ENCODE peak calls at places on chromosomes 6 and 20, in seven cellular contexts. One of them, this sample, is unnamed.

GRCh38 chr6:91299544-91300491 is 712.9 kb upstream of the MAP3K7 start:
- DNase-seq in stimulated activated naive CD8-positive, alpha-beta T cell treated with anti-CD3 and anti-CD28 coated beads, Interleukin-15, amount 100 ng/mL, for 72 hours: no peak
- DNase-seq in fibroblast of villous mesenchyme: peak; percentile 21
- DNase-seq in GM12878: no peak
- DNase-seq in mesenchymal stem cell: peak; percentile 92
- DNase-seq in aorta: no peak
- DNase-seq in GM03348: no peak
- DNase-seq in this sample: peak; percentile 76

GRCh38 chr6:115071962-115072361 is 729.1 kb upstream of the HS3ST5 start:
- DNase-seq in stimulated activated naive CD8-positive, alpha-beta T cell treated with anti-CD3 and anti-CD28 coated beads, Interleukin-15, amount 100 ng/mL, for 72 hours: no peak
- DNase-seq in fibroblast of villous mesenchyme: no peak
- DNase-seq in GM12878: no peak
- DNase-seq in mesenchymal stem cell: no peak
- DNase-seq in aorta: no peak
- DNase-seq in GM03348: no peak
- DNase-seq in this sample: no peak

GRCh38 chr6:20569000-20569610 is 34.8 kb downstream of the CDKAL1 start:
- DNase-seq in stimulated activated naive CD8-positive, alpha-beta T cell treated with anti-CD3 and anti-CD28 coated beads, Interleukin-15, amount 100 ng/mL, for 72 hours: no peak
- DNase-seq in fibroblast of villous mesenchyme: no peak
- DNase-seq in GM12878: no peak
- DNase-seq in mesenchymal stem cell: no peak
- DNase-seq in aorta: no peak
- DNase-seq in GM03348: peak; percentile 11
- DNase-seq in this sample: no peak

GRCh38 chr20:48390981-48391380 is 436.8 kb downstream of the PREX1 start:
- DNase-seq in stimulated activated naive CD8-positive, alpha-beta T cell treated with anti-CD3 and anti-CD28 coated beads, Interleukin-15, amount 100 ng/mL, for 72 hours: no peak
- DNase-seq in fibroblast of villous mesenchyme: no peak
- DNase-seq in GM12878: no peak
- DNase-seq in mesenchymal stem cell: no peak
- DNase-seq in aorta: no peak
- DNase-seq in GM03348: no peak
- DNase-seq in this sample: no peak

GRCh38 chr20:32450484-32451061 is 92.4 kb downstream of the ASXL1 start:
- DNase-seq in stimulated activated naive CD8-positive, alpha-beta T cell treated with anti-CD3 and anti-CD28 coated beads, Interleukin-15, amount 100 ng/mL, for 72 hours: no peak
- DNase-seq in fibroblast of villous mesenchyme: no peak
- DNase-seq in GM12878: no peak
- DNase-seq in mesenchymal stem cell: no peak
- DNase-seq in aorta: peak; percentile 62
- DNase-seq in GM03348: no peak
- DNase-seq in this sample: no peak

GRCh38 chr6:145789443-145789842 is 25.2 kb downstream of the FBXO30 start:
- DNase-seq in stimulated activated naive CD8-positive, alpha-beta T cell treated with anti-CD3 and anti-CD28 coated beads, Interleukin-15, amount 100 ng/mL, for 72 hours: no peak
- DNase-seq in fibroblast of villous mesenchyme: peak; percentile 17
- DNase-seq in GM12878: no peak
- DNase-seq in mesenchymal stem cell: no peak
- DNase-seq in aorta: no peak
- DNase-seq in GM03348: peak; percentile 3
- DNase-seq in this sample: no peak

GRCh38 chr20:50436052-50436656 is 74.0 kb upstream of the PTPN1 start:
- DNase-seq in stimulated activated naive CD8-positive, alpha-beta T cell treated with anti-CD3 and anti-CD28 coated beads, Interleukin-15, amount 100 ng/mL, for 72 hours: no peak
- DNase-seq in fibroblast of villous mesenchyme: no peak
- DNase-seq in GM12878: no peak
- DNase-seq in mesenchymal stem cell: no peak
- DNase-seq in aorta: no peak
- DNase-seq in GM03348: no peak
- DNase-seq in this sample: no peak

GRCh38 chr6:15893556-15894253 is 230.9 kb upstream of the DTNBP1 start:
- DNase-seq in stimulated activated naive CD8-positive, alpha-beta T cell treated with anti-CD3 and anti-CD28 coated beads, Interleukin-15, amount 100 ng/mL, for 72 hours: no peak
- DNase-seq in fibroblast of villous mesenchyme: no peak
- DNase-seq in GM12878: no peak
- DNase-seq in mesenchymal stem cell: no peak
- DNase-seq in aorta: no peak
- DNase-seq in GM03348: no peak
- DNase-seq in this sample: no peak

GRCh38 chr6:71238351-71238750 is 50.3 kb upstream of the OGFRL1 start:
- DNase-seq in stimulated activated naive CD8-positive, alpha-beta T cell treated with anti-CD3 and anti-CD28 coated beads, Interleukin-15, amount 100 ng/mL, for 72 hours: no peak
- DNase-seq in fibroblast of villous mesenchyme: no peak
- DNase-seq in GM12878: no peak
- DNase-seq in mesenchymal stem cell: peak; percentile 35
- DNase-seq in aorta: no peak
- DNase-seq in GM03348: peak; percentile 10
- DNase-seq in this sample: no peak

GRCh38 chr6:3164388-3164787 is 7.0 kb upstream of the TUBB2A start:
- DNase-seq in stimulated activated naive CD8-positive, alpha-beta T cell treated with anti-CD3 and anti-CD28 coated beads, Interleukin-15, amount 100 ng/mL, for 72 hours: no peak
- DNase-seq in fibroblast of villous mesenchyme: no peak
- DNase-seq in GM12878: no peak
- DNase-seq in mesenchymal stem cell: no peak
- DNase-seq in aorta: no peak
- DNase-seq in GM03348: no peak
- DNase-seq in this sample: no peak

GRCh38 chr6:155317186-155317585 is 2.9 kb upstream of the TFB1M start:
- DNase-seq in stimulated activated naive CD8-positive, alpha-beta T cell treated with anti-CD3 and anti-CD28 coated beads, Interleukin-15, amount 100 ng/mL, for 72 hours: no peak
- DNase-seq in fibroblast of villous mesenchyme: peak; percentile 17
- DNase-seq in GM12878: no peak
- DNase-seq in mesenchymal stem cell: no peak
- DNase-seq in aorta: no peak
- DNase-seq in GM03348: no peak
- DNase-seq in this sample: no peak

GRCh38 chr20:2874456-2874855 is 1.2 kb downstream of the PTPRA start:
- DNase-seq in stimulated activated naive CD8-positive, alpha-beta T cell treated with anti-CD3 and anti-CD28 coated beads, Interleukin-15, amount 100 ng/mL, for 72 hours: no peak
- DNase-seq in fibroblast of villous mesenchyme: no peak
- DNase-seq in GM12878: no peak
- DNase-seq in mesenchymal stem cell: peak; percentile 31
- DNase-seq in aorta: no peak
- DNase-seq in GM03348: no peak
- DNase-seq in this sample: no peak

GRCh38 chr20:50196248-50196647 is 5.6 kb downstream of the CEBPB start:
- DNase-seq in stimulated activated naive CD8-positive, alpha-beta T cell treated with anti-CD3 and anti-CD28 coated beads, Interleukin-15, amount 100 ng/mL, for 72 hours: no peak
- DNase-seq in fibroblast of villous mesenchyme: no peak
- DNase-seq in GM12878: no peak
- DNase-seq in mesenchymal stem cell: peak; percentile 34
- DNase-seq in aorta: no peak
- DNase-seq in GM03348: no peak
- DNase-seq in this sample: no peak

GRCh38 chr6:42909835-42910234 is 6.0 kb upstream of the PTCRA start:
- DNase-seq in stimulated activated naive CD8-positive, alpha-beta T cell treated with anti-CD3 and anti-CD28 coated beads, Interleukin-15, amount 100 ng/mL, for 72 hours: no peak
- DNase-seq in fibroblast of villous mesenchyme: no peak
- DNase-seq in GM12878: no peak
- DNase-seq in mesenchymal stem cell: no peak
- DNase-seq in aorta: no peak
- DNase-seq in GM03348: no peak
- DNase-seq in this sample: no peak

GRCh38 chr6:84847349-84848160 is 83.2 kb upstream of the TBX18 start:
- DNase-seq in stimulated activated naive CD8-positive, alpha-beta T cell treated with anti-CD3 and anti-CD28 coated beads, Interleukin-15, amount 100 ng/mL, for 72 hours: no peak
- DNase-seq in fibroblast of villous mesenchyme: peak; percentile 62
- DNase-seq in GM12878: no peak
- DNase-seq in mesenchymal stem cell: peak; percentile 14
- DNase-seq in aorta: no peak
- DNase-seq in GM03348: no peak
- DNase-seq in this sample: no peak

GRCh38 chr6:30500421-30501069 is 11.2 kb downstream of the HLA-E start:
- DNase-seq in stimulated activated naive CD8-positive, alpha-beta T cell treated with anti-CD3 and anti-CD28 coated beads, Interleukin-15, amount 100 ng/mL, for 72 hours: no peak
- DNase-seq in fibroblast of villous mesenchyme: peak; percentile 55
- DNase-seq in GM12878: no peak
- DNase-seq in mesenchymal stem cell: peak; percentile 44
- DNase-seq in aorta: no peak
- DNase-seq in GM03348: peak; percentile 23
- DNase-seq in this sample: no peak

GRCh38 chr6:129606664-129607063 is 103.3 kb downstream of the ARHGAP18 start:
- DNase-seq in stimulated activated naive CD8-positive, alpha-beta T cell treated with anti-CD3 and anti-CD28 coated beads, Interleukin-15, amount 100 ng/mL, for 72 hours: no peak
- DNase-seq in fibroblast of villous mesenchyme: no peak
- DNase-seq in GM12878: peak; percentile 59
- DNase-seq in mesenchymal stem cell: no peak
- DNase-seq in aorta: no peak
- DNase-seq in GM03348: peak; percentile 14
- DNase-seq in this sample: no peak

GRCh38 chr6:71035871-71036270 is 79.0 kb upstream of the B3GAT2 start:
- DNase-seq in stimulated activated naive CD8-positive, alpha-beta T cell treated with anti-CD3 and anti-CD28 coated beads, Interleukin-15, amount 100 ng/mL, for 72 hours: no peak
- DNase-seq in fibroblast of villous mesenchyme: no peak
- DNase-seq in GM12878: no peak
- DNase-seq in mesenchymal stem cell: no peak
- DNase-seq in aorta: no peak
- DNase-seq in GM03348: no peak
- DNase-seq in this sample: no peak

GRCh38 chr6:125798734-125799510 is 8.2 kb downstream of the NCOA7 start:
- DNase-seq in stimulated activated naive CD8-positive, alpha-beta T cell treated with anti-CD3 and anti-CD28 coated beads, Interleukin-15, amount 100 ng/mL, for 72 hours: no peak
- DNase-seq in fibroblast of villous mesenchyme: no peak
- DNase-seq in GM12878: peak; percentile 72
- DNase-seq in mesenchymal stem cell: no peak
- DNase-seq in aorta: no peak
- DNase-seq in GM03348: peak; percentile 13
- DNase-seq in this sample: no peak

GRCh38 chr6:35735452-35735851 is 1.4 kb upstream of the ARMC12 start:
- DNase-seq in stimulated activated naive CD8-positive, alpha-beta T cell treated with anti-CD3 and anti-CD28 coated beads, Interleukin-15, amount 100 ng/mL, for 72 hours: no peak
- DNase-seq in fibroblast of villous mesenchyme: no peak
- DNase-seq in GM12878: no peak
- DNase-seq in mesenchymal stem cell: no peak
- DNase-seq in aorta: no peak
- DNase-seq in GM03348: no peak
- DNase-seq in this sample: no peak

GRCh38 chr6:98769546-98769945 is 64.8 kb upstream of the POU3F2 start:
- DNase-seq in stimulated activated naive CD8-positive, alpha-beta T cell treated with anti-CD3 and anti-CD28 coated beads, Interleukin-15, amount 100 ng/mL, for 72 hours: no peak
- DNase-seq in fibroblast of villous mesenchyme: no peak
- DNase-seq in GM12878: no peak
- DNase-seq in mesenchymal stem cell: no peak
- DNase-seq in aorta: no peak
- DNase-seq in GM03348: peak; percentile 8
- DNase-seq in this sample: peak; percentile 46

GRCh38 chr6:17212541-17213371 is 68.4 kb upstream of the RBM24 start:
- DNase-seq in stimulated activated naive CD8-positive, alpha-beta T cell treated with anti-CD3 and anti-CD28 coated beads, Interleukin-15, amount 100 ng/mL, for 72 hours: no peak
- DNase-seq in fibroblast of villous mesenchyme: no peak
- DNase-seq in GM12878: no peak
- DNase-seq in mesenchymal stem cell: no peak
- DNase-seq in aorta: peak; percentile 91
- DNase-seq in GM03348: peak; percentile 29
- DNase-seq in this sample: no peak

GRCh38 chr20:50583422-50584150 is 73.4 kb downstream of the PTPN1 start:
- DNase-seq in stimulated activated naive CD8-positive, alpha-beta T cell treated with anti-CD3 and anti-CD28 coated beads, Interleukin-15, amount 100 ng/mL, for 72 hours: no peak
- DNase-seq in fibroblast of villous mesenchyme: no peak
- DNase-seq in GM12878: no peak
- DNase-seq in mesenchymal stem cell: no peak
- DNase-seq in aorta: peak; percentile 41
- DNase-seq in GM03348: no peak
- DNase-seq in this sample: no peak

GRCh38 chr6:49849121-49849907 is 17.0 kb downstream of the CRISP1 start:
- DNase-seq in stimulated activated naive CD8-positive, alpha-beta T cell treated with anti-CD3 and anti-CD28 coated beads, Interleukin-15, amount 100 ng/mL, for 72 hours: no peak
- DNase-seq in fibroblast of villous mesenchyme: peak; percentile 62
- DNase-seq in GM12878: no peak
- DNase-seq in mesenchymal stem cell: peak; percentile 60
- DNase-seq in aorta: no peak
- DNase-seq in GM03348: peak; percentile 51
- DNase-seq in this sample: no peak

GRCh38 chr20:50759678-50760077 is 28.3 kb downstream of the PARD6B start:
- DNase-seq in stimulated activated naive CD8-positive, alpha-beta T cell treated with anti-CD3 and anti-CD28 coated beads, Interleukin-15, amount 100 ng/mL, for 72 hours: no peak
- DNase-seq in fibroblast of villous mesenchyme: no peak
- DNase-seq in GM12878: no peak
- DNase-seq in mesenchymal stem cell: no peak
- DNase-seq in aorta: no peak
- DNase-seq in GM03348: no peak
- DNase-seq in this sample: no peak

GRCh38 chr20:63533871-63534393 is 3.2 kb downstream of the PTK6 start:
- DNase-seq in stimulated activated naive CD8-positive, alpha-beta T cell treated with anti-CD3 and anti-CD28 coated beads, Interleukin-15, amount 100 ng/mL, for 72 hours: no peak
- DNase-seq in fibroblast of villous mesenchyme: no peak
- DNase-seq in GM12878: no peak
- DNase-seq in mesenchymal stem cell: no peak
- DNase-seq in aorta: peak; percentile 72
- DNase-seq in GM03348: no peak
- DNase-seq in this sample: no peak

GRCh38 chr6:4299476-4299875 is 164.1 kb upstream of the ECI2 start:
- DNase-seq in stimulated activated naive CD8-positive, alpha-beta T cell treated with anti-CD3 and anti-CD28 coated beads, Interleukin-15, amount 100 ng/mL, for 72 hours: no peak
- DNase-seq in fibroblast of villous mesenchyme: no peak
- DNase-seq in GM12878: no peak
- DNase-seq in mesenchymal stem cell: no peak
- DNase-seq in aorta: no peak
- DNase-seq in GM03348: no peak
- DNase-seq in this sample: no peak

GRCh38 chr20:57553376-57554018 is 7.4 kb upstream of the PCK1 start:
- DNase-seq in stimulated activated naive CD8-positive, alpha-beta T cell treated with anti-CD3 and anti-CD28 coated beads, Interleukin-15, amount 100 ng/mL, for 72 hours: no peak
- DNase-seq in fibroblast of villous mesenchyme: no peak
- DNase-seq in GM12878: no peak
- DNase-seq in mesenchymal stem cell: no peak
- DNase-seq in aorta: no peak
- DNase-seq in GM03348: no peak
- DNase-seq in this sample: no peak

GRCh38 chr20:37339208-37339607 is 6.7 kb upstream of the SRC start:
- DNase-seq in stimulated activated naive CD8-positive, alpha-beta T cell treated with anti-CD3 and anti-CD28 coated beads, Interleukin-15, amount 100 ng/mL, for 72 hours: no peak
- DNase-seq in fibroblast of villous mesenchyme: no peak
- DNase-seq in GM12878: no peak
- DNase-seq in mesenchymal stem cell: no peak
- DNase-seq in aorta: peak; percentile 2
- DNase-seq in GM03348: no peak
- DNase-seq in this sample: no peak

GRCh38 chr20:55514498-55514897 is 490.8 kb downstream of the CBLN4 start:
- DNase-seq in stimulated activated naive CD8-positive, alpha-beta T cell treated with anti-CD3 and anti-CD28 coated beads, Interleukin-15, amount 100 ng/mL, for 72 hours: no peak
- DNase-seq in fibroblast of villous mesenchyme: no peak
- DNase-seq in GM12878: no peak
- DNase-seq in mesenchymal stem cell: no peak
- DNase-seq in aorta: no peak
- DNase-seq in GM03348: no peak
- DNase-seq in this sample: no peak

GRCh38 chr6:111589366-111589765 is 16.3 kb downstream of the TRAF3IP2 start:
- DNase-seq in stimulated activated naive CD8-positive, alpha-beta T cell treated with anti-CD3 and anti-CD28 coated beads, Interleukin-15, amount 100 ng/mL, for 72 hours: no peak
- DNase-seq in fibroblast of villous mesenchyme: peak; percentile 86
- DNase-seq in GM12878: no peak
- DNase-seq in mesenchymal stem cell: peak; percentile 71
- DNase-seq in aorta: peak; percentile 83
- DNase-seq in GM03348: peak; percentile 85
- DNase-seq in this sample: no peak